ENCODE peak calls at places on chromosomes 11 and 22, in eight cellular contexts. One of them, this sample, is unnamed.
A peak's percentile ranks its signal among the peaks of the same experiment; 100 is the strongest.

GRCh38 chr22:43471606-43472135 is 59.9 kb downstream of the MPPED1 start:
- DNase-seq in NCI-H1417: no peak
- DNase-seq in AG08395: no peak
- DNase-seq in activated naive CD8-positive, alpha-beta T cell treated with anti-CD3 and anti-CD28 coated beads, Interleukin-2, amount 10 ng/mL, durations not matched to agents 7 days and 5 days: no peak
- DNase-seq in cardiac fibroblast: no peak
- DNase-seq in heart right ventricle: no peak
- DNase-seq in GM13976: no peak
- DNase-seq in activated CD4-positive, alpha-beta T cell treated with anti-CD3 and anti-CD28 coated beads, Interleukin-2, amount 10 ng/mL, durations not matched to agents 7 days and 5 days: no peak
- DNase-seq in this sample: no peak

GRCh38 chr11:90235536-90235935 is 12.7 kb upstream of the CHORDC1 start:
- DNase-seq in GM13976: no peak
- DNase-seq in activated CD4-positive, alpha-beta T cell treated with anti-CD3 and anti-CD28 coated beads, Interleukin-2, amount 10 ng/mL, durations not matched to agents 7 days and 5 days: no peak
- DNase-seq in NCI-H1417: no peak
- DNase-seq in activated naive CD8-positive, alpha-beta T cell treated with anti-CD3 and anti-CD28 coated beads, Interleukin-2, amount 10 ng/mL, durations not matched to agents 7 days and 5 days: no peak
- DNase-seq in heart right ventricle: no peak
- DNase-seq in AG08395: no peak
- DNase-seq in cardiac fibroblast: peak; percentile 8
- DNase-seq in this sample: no peak

GRCh38 chr11:112477152-112477928 is 216.7 kb upstream of the PLET1 start:
- DNase-seq in heart right ventricle: no peak
- DNase-seq in NCI-H1417: peak; percentile 84
- DNase-seq in GM13976: no peak
- DNase-seq in cardiac fibroblast: no peak
- DNase-seq in AG08395: no peak
- DNase-seq in activated naive CD8-positive, alpha-beta T cell treated with anti-CD3 and anti-CD28 coated beads, Interleukin-2, amount 10 ng/mL, durations not matched to agents 7 days and 5 days: no peak
- DNase-seq in activated CD4-positive, alpha-beta T cell treated with anti-CD3 and anti-CD28 coated beads, Interleukin-2, amount 10 ng/mL, durations not matched to agents 7 days and 5 days: no peak
- DNase-seq in this sample: no peak

GRCh38 chr11:61862714-61863547 is 28.4 kb downstream of the FADS3 start:
- DNase-seq in GM13976: no peak
- DNase-seq in cardiac fibroblast: no peak
- DNase-seq in heart right ventricle: no peak
- DNase-seq in NCI-H1417: no peak
- DNase-seq in AG08395: no peak
- DNase-seq in activated CD4-positive, alpha-beta T cell treated with anti-CD3 and anti-CD28 coated beads, Interleukin-2, amount 10 ng/mL, durations not matched to agents 7 days and 5 days: no peak
- DNase-seq in activated naive CD8-positive, alpha-beta T cell treated with anti-CD3 and anti-CD28 coated beads, Interleukin-2, amount 10 ng/mL, durations not matched to agents 7 days and 5 days: no peak
- DNase-seq in this sample: no peak

GRCh38 chr11:12893787-12894672 is 115.1 kb upstream of the RASSF10 start:
- DNase-seq in activated CD4-positive, alpha-beta T cell treated with anti-CD3 and anti-CD28 coated beads, Interleukin-2, amount 10 ng/mL, durations not matched to agents 7 days and 5 days: peak; percentile 69
- DNase-seq in heart right ventricle: peak; percentile 66
- DNase-seq in activated naive CD8-positive, alpha-beta T cell treated with anti-CD3 and anti-CD28 coated beads, Interleukin-2, amount 10 ng/mL, durations not matched to agents 7 days and 5 days: peak; percentile 55
- DNase-seq in cardiac fibroblast: peak; percentile 75
- DNase-seq in GM13976: peak; percentile 64
- DNase-seq in AG08395: peak; percentile 64
- DNase-seq in NCI-H1417: peak; percentile 46
- DNase-seq in this sample: peak; percentile 42

GRCh38 chr11:706439-706956 is 467 bp downstream of the EPS8L2 start:
- DNase-seq in NCI-H1417: no peak
- DNase-seq in activated CD4-positive, alpha-beta T cell treated with anti-CD3 and anti-CD28 coated beads, Interleukin-2, amount 10 ng/mL, durations not matched to agents 7 days and 5 days: no peak
- DNase-seq in activated naive CD8-positive, alpha-beta T cell treated with anti-CD3 and anti-CD28 coated beads, Interleukin-2, amount 10 ng/mL, durations not matched to agents 7 days and 5 days: no peak
- DNase-seq in heart right ventricle: no peak
- DNase-seq in AG08395: peak; percentile 64
- DNase-seq in GM13976: no peak
- DNase-seq in cardiac fibroblast: peak; percentile 34
- DNase-seq in this sample: no peak

GRCh38 chr22:27132896-27133500 is 475.6 kb downstream of the MIAT start:
- DNase-seq in activated naive CD8-positive, alpha-beta T cell treated with anti-CD3 and anti-CD28 coated beads, Interleukin-2, amount 10 ng/mL, durations not matched to agents 7 days and 5 days: no peak
- DNase-seq in activated CD4-positive, alpha-beta T cell treated with anti-CD3 and anti-CD28 coated beads, Interleukin-2, amount 10 ng/mL, durations not matched to agents 7 days and 5 days: no peak
- DNase-seq in GM13976: no peak
- DNase-seq in AG08395: no peak
- DNase-seq in cardiac fibroblast: no peak
- DNase-seq in heart right ventricle: no peak
- DNase-seq in NCI-H1417: no peak
- DNase-seq in this sample: no peak

GRCh38 chr11:96331556-96332168 is 11.3 kb downstream of the MAML2 start:
- DNase-seq in activated naive CD8-positive, alpha-beta T cell treated with anti-CD3 and anti-CD28 coated beads, Interleukin-2, amount 10 ng/mL, durations not matched to agents 7 days and 5 days: no peak
- DNase-seq in AG08395: no peak
- DNase-seq in NCI-H1417: no peak
- DNase-seq in GM13976: no peak
- DNase-seq in heart right ventricle: no peak
- DNase-seq in cardiac fibroblast: no peak
- DNase-seq in activated CD4-positive, alpha-beta T cell treated with anti-CD3 and anti-CD28 coated beads, Interleukin-2, amount 10 ng/mL, durations not matched to agents 7 days and 5 days: no peak
- DNase-seq in this sample: no peak

GRCh38 chr11:9574556-9574805 is 1.0 kb downstream of the WEE1 start:
- DNase-seq in activated CD4-positive, alpha-beta T cell treated with anti-CD3 and anti-CD28 coated beads, Interleukin-2, amount 10 ng/mL, durations not matched to agents 7 days and 5 days: no peak
- DNase-seq in NCI-H1417: peak; percentile 52
- DNase-seq in cardiac fibroblast: peak; percentile 59
- DNase-seq in heart right ventricle: no peak
- DNase-seq in activated naive CD8-positive, alpha-beta T cell treated with anti-CD3 and anti-CD28 coated beads, Interleukin-2, amount 10 ng/mL, durations not matched to agents 7 days and 5 days: peak; percentile 57
- DNase-seq in GM13976: peak; percentile 34
- DNase-seq in AG08395: no peak
- DNase-seq in this sample: peak; percentile 40

GRCh38 chr22:21447694-21448402 is 19.3 kb upstream of the TMEM191C start:
- DNase-seq in activated naive CD8-positive, alpha-beta T cell treated with anti-CD3 and anti-CD28 coated beads, Interleukin-2, amount 10 ng/mL, durations not matched to agents 7 days and 5 days: no peak
- DNase-seq in heart right ventricle: peak; percentile 2
- DNase-seq in GM13976: no peak
- DNase-seq in NCI-H1417: no peak
- DNase-seq in activated CD4-positive, alpha-beta T cell treated with anti-CD3 and anti-CD28 coated beads, Interleukin-2, amount 10 ng/mL, durations not matched to agents 7 days and 5 days: peak; percentile 5
- DNase-seq in cardiac fibroblast: no peak
- DNase-seq in AG08395: no peak
- DNase-seq in this sample: peak; percentile 13

GRCh38 chr11:72643547-72643946 is 30.7 kb downstream of the PDE2A start:
- DNase-seq in NCI-H1417: no peak
- DNase-seq in heart right ventricle: no peak
- DNase-seq in activated CD4-positive, alpha-beta T cell treated with anti-CD3 and anti-CD28 coated beads, Interleukin-2, amount 10 ng/mL, durations not matched to agents 7 days and 5 days: no peak
- DNase-seq in AG08395: peak; percentile 42
- DNase-seq in activated naive CD8-positive, alpha-beta T cell treated with anti-CD3 and anti-CD28 coated beads, Interleukin-2, amount 10 ng/mL, durations not matched to agents 7 days and 5 days: no peak
- DNase-seq in cardiac fibroblast: peak; percentile 18
- DNase-seq in GM13976: no peak
- DNase-seq in this sample: no peak

This sample was measured in stimulated activated naive CD8-positive, alpha-beta T cell treated with anti-CD3 and anti-CD28 coated beads, Interleukin-15, Interleukin-2, amounts not matched to agents 100 U/mL and 50 U/mL, for 24 hours.